ENCODE peak calls at places on chromosomes 12 and 14, in ten cellular contexts. B is lung, T is tibial artery, L is left ventricle myocardium inferior, C is coronary artery, E is upper lobe of right lung, G is caudate nucleus, J is H1, S is spleen, Q is aorta. D is an unnamed sample.

GRCh38 chr14:99589031-99589441 is 15.0 kb downstream of the CCDC85C start:
- DNase-seq in B (no peak), T (no peak), L (no peak), C (no peak), E (no peak), G (no peak), J (no peak), S (no peak), Q (no peak), D (no peak)

GRCh38 chr12:117047810-117048584 is 51.2 kb downstream of the TESC start:
- DNase-seq in B (no peak), T (no peak), L (peak; percentile 73), C (no peak), E (no peak), G (no peak), J (no peak), S (no peak), Q (no peak), D (no peak)

GRCh38 chr14:101474563-101475467 is 86.5 kb upstream of the DIO3 start:
- DNase-seq in B (no peak), T (peak; percentile 54), L (no peak), C (peak; percentile 62), E (peak; percentile 41), G (no peak), J (no peak), S (peak; percentile 39), Q (no peak), D (no peak)

GRCh38 chr12:40226652-40227051 is 1.9 kb downstream of the LRRK2 start:
- DNase-seq in B (peak; percentile 64), T (peak; percentile 80), L (no peak), C (peak; percentile 85), E (no peak), G (peak; percentile 6), J (no peak), S (no peak), Q (peak; percentile 62), D (no peak)

GRCh38 chr12:105120551-105120950 is 13.0 kb downstream of the WASHC4 start:
- DNase-seq in B (no peak), T (no peak), L (no peak), C (no peak), E (no peak), G (no peak), J (no peak), S (no peak), Q (no peak), D (no peak)

GRCh38 chr12:43786899-43787693 is 19.0 kb downstream of the TWF1 start:
- DNase-seq in B (no peak), T (no peak), L (no peak), C (no peak), E (no peak), G (no peak), J (no peak), S (no peak), Q (no peak), D (no peak)

GRCh38 chr12:46602474-46602873 is 223.3 kb downstream of the SLC38A4 start:
- DNase-seq in B (no peak), T (no peak), L (no peak), C (no peak), E (no peak), G (no peak), J (no peak), S (no peak), Q (no peak), D (no peak)

GRCh38 chr12:116916714-116917114 is 6.0 kb downstream of the FBXW8 start:
- DNase-seq in B (peak; percentile 61), T (no peak), L (no peak), C (no peak), E (peak; percentile 76), G (no peak), J (no peak), S (no peak), Q (no peak), D (no peak)

GRCh38 chr12:130617219-130617618 is 98.9 kb downstream of the RIMBP2 start:
- DNase-seq in B (no peak), T (peak; percentile 38), L (no peak), C (no peak), E (no peak), G (no peak), J (no peak), S (no peak), Q (no peak), D (no peak)

GRCh38 chr12:130619378-130619970 is 96.6 kb downstream of the RIMBP2 start:
- DNase-seq in B (no peak), T (no peak), L (no peak), C (no peak), E (no peak), G (no peak), J (no peak), S (no peak), Q (no peak), D (no peak)

GRCh38 chr12:130613131-130613530 is 103.0 kb downstream of the RIMBP2 start:
- DNase-seq in B (no peak), T (peak; percentile 45), L (no peak), C (no peak), E (no peak), G (no peak), J (no peak), S (no peak), Q (no peak), D (no peak)

GRCh38 chr12:130613831-130614230 is 102.3 kb downstream of the RIMBP2 start:
- DNase-seq in B (no peak), T (peak; percentile 34), L (no peak), C (no peak), E (no peak), G (no peak), J (no peak), S (no peak), Q (no peak), D (no peak)

DNA sequence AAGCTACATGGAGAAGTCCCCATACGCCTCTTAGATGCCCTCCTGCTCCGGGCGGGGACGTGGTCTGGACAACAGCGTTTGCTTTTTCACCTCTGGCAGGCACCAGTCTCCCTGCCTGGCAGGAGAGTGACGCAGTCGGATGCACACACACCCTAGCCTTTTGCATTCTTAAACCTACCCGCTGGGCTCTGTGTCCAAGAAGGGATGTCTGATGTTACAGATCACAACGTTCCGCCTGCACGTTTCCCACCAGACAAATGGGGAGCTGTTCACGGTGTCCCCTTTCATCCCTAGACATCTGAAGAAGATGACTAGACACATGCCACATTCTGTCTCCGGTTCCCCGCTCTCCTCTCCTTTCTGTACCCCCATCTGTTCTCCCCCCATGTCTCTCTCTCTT is 100.2 kb downstream of the RIMBP2 start:
- DNase-seq in B (no peak), T (peak; percentile 46), L (no peak), C (no peak), E (no peak), G (no peak), J (no peak), S (no peak), Q (no peak), D (no peak)
- H3K27ac ChIP-seq in B (no peak overlapping the region), T (no peak overlapping the region), L (no peak overlapping the region), C (no peak overlapping the region), E (no peak overlapping the region), G (no peak overlapping the region), J (no peak overlapping the region), S (no peak overlapping the region), Q (no peak overlapping the region), D (no peak overlapping the region)

DNA sequence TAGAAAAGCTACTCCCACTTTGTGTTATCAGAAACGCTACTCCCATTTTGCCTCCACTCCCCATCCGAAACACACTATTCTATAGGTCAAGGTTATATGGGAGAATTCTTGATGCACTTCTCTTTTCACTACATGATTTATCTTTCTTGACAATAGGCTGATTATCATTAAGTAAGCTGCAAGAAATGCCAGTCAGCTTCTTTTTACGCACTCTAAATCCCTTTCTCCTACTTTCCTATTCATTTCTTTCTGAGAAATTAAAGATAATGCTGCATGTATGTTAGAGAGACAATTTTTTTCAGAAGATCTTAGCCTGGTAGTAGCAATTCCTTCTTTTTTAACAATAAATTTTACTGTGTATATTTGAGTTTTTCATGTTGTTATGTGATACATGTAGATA is 41.0 kb upstream of the CCDC91 start:
- DNase-seq in B (no peak), T (no peak), L (no peak), C (no peak), E (no peak), G (no peak), J (no peak), S (no peak), Q (no peak), D (no peak)
- H3K27ac ChIP-seq in B (no peak overlapping the region), T (no peak overlapping the region), L (no peak overlapping the region), C (no peak overlapping the region), E (no peak overlapping the region), G (no peak overlapping the region), J (no peak overlapping the region), S (no peak overlapping the region), Q (no peak overlapping the region), D (no peak overlapping the region)

GRCh38 chr14:42143114-42143513 is 536.4 kb downstream of the LRFN5 start:
- DNase-seq in B (no peak), T (no peak), L (no peak), C (no peak), E (no peak), G (no peak), J (no peak), S (no peak), Q (no peak), D (no peak)

GRCh38 chr14:42138406-42138805 is 531.7 kb downstream of the LRFN5 start:
- DNase-seq in B (no peak), T (no peak), L (no peak), C (no peak), E (no peak), G (no peak), J (no peak), S (no peak), Q (no peak), D (no peak)

GRCh38 chr14:42140831-42141279 is 534.2 kb downstream of the LRFN5 start:
- DNase-seq in B (no peak), T (no peak), L (no peak), C (no peak), E (no peak), G (no peak), J (no peak), S (no peak), Q (no peak), D (no peak)

GRCh38 chr14:42141328-42141727 is 534.7 kb downstream of the LRFN5 start:
- DNase-seq in B (no peak), T (no peak), L (no peak), C (no peak), E (no peak), G (no peak), J (no peak), S (no peak), Q (no peak), D (no peak)

GRCh38 chr14:42140001-42140400 is 533.3 kb downstream of the LRFN5 start:
- DNase-seq in B (no peak), T (no peak), L (no peak), C (no peak), E (no peak), G (no peak), J (no peak), S (no peak), Q (no peak), D (no peak)
- H3K27ac ChIP-seq in B (no peak overlapping the region), T (no peak overlapping the region), L (no peak overlapping the region), C (no peak overlapping the region), E (no peak overlapping the region), G (no peak overlapping the region), J (no peak overlapping the region), S (no peak overlapping the region), Q (no peak overlapping the region), D (no peak overlapping the region)

GRCh38 chr14:56116128-56116900 is 1.9 kb upstream of the PELI2 start:
- DNase-seq in B (no peak), T (no peak), L (no peak), C (no peak), E (no peak), G (no peak), J (no peak), S (peak; percentile 66), Q (no peak), D (no peak)

GRCh38 chr14:56118611-56119181 is 485 bp downstream of the PELI2 start:
- DNase-seq in B (no peak), T (peak; percentile 77), L (peak; percentile 41), C (no peak), E (peak; percentile 77), G (peak; percentile 61), J (no peak), S (peak; percentile 95), Q (peak; percentile 67), D (peak; percentile 58)

GRCh38 chr14:56120091-56120632 is 2.0 kb downstream of the PELI2 start:
- DNase-seq in B (no peak), T (no peak), L (no peak), C (no peak), E (no peak), G (no peak), J (no peak), S (no peak), Q (no peak), D (no peak)

GRCh38 chr14:56119221-56119967 is 1.2 kb downstream of the PELI2 start:
- DNase-seq in B (peak; percentile 56), T (peak; percentile 72), L (peak; percentile 51), C (no peak), E (peak; percentile 81), G (peak; percentile 61), J (no peak), S (peak; percentile 93), Q (peak; percentile 73), D (no peak)

GRCh38 chr14:56117765-56118610 is at the start of gene PELI2:
- DNase-seq in B (peak; percentile 74), T (peak; percentile 89), L (peak; percentile 80), C (peak; percentile 85), E (peak; percentile 93), G (peak; percentile 80), J (no peak), S (peak; percentile 98), Q (peak; percentile 87), D (peak; percentile 63)
- H3K27ac ChIP-seq in B (peak within 1 kb of the TSS; percentile 91), T (peak within 1 kb of the TSS; percentile 95), L (peak within 1 kb of the TSS; percentile 91), C (peak within 1 kb of the TSS; percentile 97), E (peak within 1 kb of the TSS; percentile 88), G (peak within 1 kb of the TSS; percentile 91), J (peak within 1 kb of the TSS; percentile 53), S (peak within 1 kb of the TSS; percentile 98), Q (peak within 1 kb of the TSS; percentile 70), D (peak within 1 kb of the TSS; percentile 88)

D was measured in substantia nigra.